ENCODE peak calls at places on chromosomes 5 and 9, in six cellular contexts. N, I, R, A, W and B are unnamed samples.

GRCh38 chr5:120146787-120147186 is 317.3 kb upstream of the PRR16 start:
- DNase-seq in R (no peak), I (no peak), N (no peak), A (no peak), W (no peak), B (no peak)

GRCh38 chr9:133948138-133948537 is 44.0 kb downstream of the VAV2 start:
- DNase-seq in A (no peak), R (no peak), I (no peak), N (no peak), W (no peak), B (peak; percentile 37)

GRCh38 chr9:129282308-129283211 is 104.5 kb upstream of the IER5L start:
- DNase-seq in R (no peak), N (no peak), W (no peak), I (no peak), A (peak; percentile 55), B (no peak)

GRCh38 chr9:5002811-5003210 is 17.7 kb downstream of the JAK2 start:
- DNase-seq in R (no peak), W (no peak), I (no peak), A (no peak), N (no peak), B (no peak)

GRCh38 chr5:109146611-109147010 is 263.2 kb downstream of the PJA2 start:
- DNase-seq in I (no peak), A (no peak), R (no peak), N (no peak), W (no peak), B (no peak)

GRCh38 chr5:126490167-126490937 is 67.1 kb downstream of the GRAMD2B start:
- DNase-seq in R (no peak), A (no peak), W (no peak), N (no peak), I (no peak), B (no peak)

GRCh38 chr9:31394040-31394473 is 990.4 kb upstream of the ACO1 start:
- DNase-seq in W (no peak), A (no peak), N (no peak), R (no peak), I (no peak), B (no peak)

GRCh38 chr5:73648490-73648889 is 22.5 kb downstream of the ARHGEF28 start:
- DNase-seq in N (no peak), W (no peak), I (no peak), R (no peak), A (no peak), B (no peak)

GRCh38 chr5:127650022-127650421 is 1.1 kb downstream of the CTXN3 start:
- DNase-seq in N (no peak), W (no peak), A (no peak), R (no peak), I (no peak), B (no peak)

GRCh38 chr9:93265301-93265971 is 81.5 kb downstream of the WNK2 start:
- DNase-seq in A (peak; percentile 51), N (no peak), R (no peak), I (no peak), W (no peak), B (no peak)

GRCh38 chr5:77545285-77545684 is 53.2 kb upstream of the WDR41 start:
- DNase-seq in A (no peak), I (no peak), N (no peak), R (no peak), W (no peak), B (no peak)

GRCh38 chr5:94314507-94315170 is 303.8 kb downstream of the KIAA0825 start:
- DNase-seq in W (no peak), I (no peak), A (no peak), N (no peak), R (no peak), B (no peak)

GRCh38 chr9:6068983-6069382 is 53.6 kb upstream of the RANBP6 start:
- DNase-seq in W (peak; percentile 40), N (no peak), R (no peak), I (no peak), A (no peak), B (no peak)

GRCh38 chr9:124255222-124255621 is 2.5 kb upstream of the NEK6 start:
- DNase-seq in I (no peak), A (no peak), N (no peak), R (no peak), W (no peak), B (no peak)

GRCh38 chr9:111356567-111357244 is 26.7 kb upstream of the OR2K2 start:
- DNase-seq in W (no peak), N (no peak), I (no peak), A (no peak), R (peak; percentile 78), B (no peak)

GRCh38 chr5:173633304-173633703 is 16.9 kb upstream of the BOD1 start:
- DNase-seq in I (no peak), W (no peak), R (no peak), N (no peak), A (no peak), B (no peak)

GRCh38 chr5:4191024-4191423 is 595.4 kb downstream of the IRX1 start:
- DNase-seq in R (no peak), W (no peak), N (no peak), A (no peak), I (no peak), B (no peak)

GRCh38 chr9:90894956-90895687 is 93.5 kb downstream of the SYK start:
- DNase-seq in W (no peak), N (no peak), I (no peak), R (no peak), A (no peak), B (no peak)

GRCh38 chr5:151128817-151129216 is 28.8 kb downstream of the ANXA6 start:
- DNase-seq in I (no peak), W (no peak), R (no peak), A (no peak), N (no peak), B (no peak)

GRCh38 chr5:142861011-142861410 is 90.8 kb downstream of the ARHGAP26 start:
- DNase-seq in W (no peak), R (peak; percentile 25), A (no peak), I (no peak), N (no peak), B (no peak)

GRCh38 chr5:141001466-141001853 is 35.2 kb downstream of the PCDHAC2 start:
- DNase-seq in I (no peak), N (no peak), R (peak; percentile 58), A (no peak), W (no peak), B (no peak)

GRCh38 chr5:140795259-140795641 is 598 bp downstream of the PCDHA2 start:
- DNase-seq in R (no peak), A (no peak), I (no peak), N (no peak), W (no peak), B (no peak)

GRCh38 chr9:98095401-98095800 is 23.6 kb downstream of the TRIM14 start:
- DNase-seq in I (no peak), W (no peak), R (no peak), A (no peak), N (no peak), B (no peak)

GRCh38 chr5:125422342-125422741 is 675.9 kb upstream of the ZNF608 start:
- DNase-seq in A (no peak), I (no peak), W (no peak), N (no peak), R (no peak), B (no peak)

GRCh38 chr5:143140492-143141231 is 262.8 kb downstream of the NR3C1 start:
- DNase-seq in W (no peak), N (no peak), I (no peak), A (no peak), R (peak; percentile 54), B (no peak)

GRCh38 chr9:136081113-136081825 is 13.8 kb downstream of the NACC2 start:
- DNase-seq in W (no peak), I (no peak), N (no peak), R (no peak), A (no peak), B (peak; percentile 33)

GRCh38 chr9:95724253-95724991 is 151.1 kb upstream of the ERCC6L2 start:
- DNase-seq in I (peak; percentile 71), R (no peak), A (no peak), W (peak; percentile 11), N (peak; percentile 42), B (no peak)

GRCh38 chr5:61525573-61526142 is 193.6 kb downstream of the ZSWIM6 start:
- DNase-seq in R (no peak), I (no peak), A (no peak), W (no peak), N (no peak), B (no peak)

GRCh38 chr5:14435481-14435880 is 146.1 kb upstream of the OTULINL start:
- DNase-seq in R (no peak), I (no peak), N (no peak), W (no peak), A (no peak), B (no peak)

GRCh38 chr5:181054871-181055494 is 14.9 kb downstream of the BTNL9 start:
- DNase-seq in I (no peak), A (no peak), N (no peak), R (no peak), W (no peak), B (no peak)

GRCh38 chr5:169094586-169095409 is 206.1 kb downstream of the SLIT3 start:
- DNase-seq in N (no peak), I (no peak), A (no peak), R (peak; percentile 91), W (no peak), B (no peak)